ENCODE peak calls at places on chromosomes 6 and 20, in four cellular contexts. X is Peyer's patch, L is neural progenitor cell, B is fibroblast of villous mesenchyme. U is an unnamed sample.

GRCh38 chr6:108665495-108666196 is 104.9 kb downstream of the FOXO3 start:
- DNase-seq in X (no peak), L (no peak), B (no peak), U (no peak)

GRCh38 chr20:59765599-59766177 is 161.3 kb downstream of the PHACTR3 start:
- DNase-seq in L (peak), X (no peak), B (no peak), U (no peak)

GRCh38 chr20:59519707-59520014 is 84.7 kb upstream of the PHACTR3 start:
- DNase-seq in X (no peak), L (no peak), B (no peak), U (no peak)

GRCh38 chr6:39005774-39006173 is 42.8 kb upstream of the GLP1R start:
- DNase-seq in L (no peak), B (no peak), X (no peak), U (no peak)

GRCh38 chr6:7805828-7806227 is 79.9 kb downstream of the BMP6 start:
- DNase-seq in B (no peak), X (no peak), L (no peak), U (no peak)

GRCh38 chr6:25635886-25636317 is 16.1 kb upstream of the SCGN start:
- DNase-seq in L (peak), X (peak), B (no peak), U (no peak)

GRCh38 chr20:57514273-57514751 is 10.6 kb downstream of the CTCFL start:
- DNase-seq in L (peak), B (peak), X (peak), U (peak)

GRCh38 chr6:157928428-157928827 is 53.2 kb upstream of the SYNJ2 start:
- DNase-seq in X (no peak), B (no peak), L (no peak), U (no peak)

GRCh38 chr6:2429460-2429859 is 184.1 kb upstream of the GMDS start:
- DNase-seq in B (peak), X (no peak), L (no peak), U (no peak)

GRCh38 chr20:41018153-41018552 is 10.5 kb upstream of the TOP1 start:
- DNase-seq in X (no peak), B (no peak), L (no peak), U (no peak)

GRCh38 chr6:138525355-138525754 is 26.1 kb upstream of the NHSL1 start:
- DNase-seq in B (no peak), L (no peak), X (no peak), U (no peak)

GRCh38 chr6:30810813-30811329 is 66.5 kb upstream of the IER3 start:
- DNase-seq in L (no peak), B (no peak), X (no peak), U (no peak)

GRCh38 chr6:83609248-83609647 is 96.9 kb downstream of the PRSS35 start:
- DNase-seq in X (no peak), L (no peak), B (no peak), U (no peak)

GRCh38 chr20:32040142-32040953 is 11.7 kb upstream of the HCK start:
- DNase-seq in L (no peak), B (no peak), X (no peak), U (no peak)

GRCh38 chr20:10447028-10447427 is 11.9 kb downstream of the SLX4IP start:
- DNase-seq in L (no peak), X (no peak), B (peak), U (peak)

GRCh38 chr6:41488392-41489129 is 57.6 kb upstream of the FOXP4 start:
- DNase-seq in X (no peak), L (peak), B (peak), U (peak)

GRCh38 chr20:49914310-49915117 is 815 bp downstream of the SPATA2 start:
- DNase-seq in B (no peak), X (no peak), L (peak), U (no peak)

DNA sequence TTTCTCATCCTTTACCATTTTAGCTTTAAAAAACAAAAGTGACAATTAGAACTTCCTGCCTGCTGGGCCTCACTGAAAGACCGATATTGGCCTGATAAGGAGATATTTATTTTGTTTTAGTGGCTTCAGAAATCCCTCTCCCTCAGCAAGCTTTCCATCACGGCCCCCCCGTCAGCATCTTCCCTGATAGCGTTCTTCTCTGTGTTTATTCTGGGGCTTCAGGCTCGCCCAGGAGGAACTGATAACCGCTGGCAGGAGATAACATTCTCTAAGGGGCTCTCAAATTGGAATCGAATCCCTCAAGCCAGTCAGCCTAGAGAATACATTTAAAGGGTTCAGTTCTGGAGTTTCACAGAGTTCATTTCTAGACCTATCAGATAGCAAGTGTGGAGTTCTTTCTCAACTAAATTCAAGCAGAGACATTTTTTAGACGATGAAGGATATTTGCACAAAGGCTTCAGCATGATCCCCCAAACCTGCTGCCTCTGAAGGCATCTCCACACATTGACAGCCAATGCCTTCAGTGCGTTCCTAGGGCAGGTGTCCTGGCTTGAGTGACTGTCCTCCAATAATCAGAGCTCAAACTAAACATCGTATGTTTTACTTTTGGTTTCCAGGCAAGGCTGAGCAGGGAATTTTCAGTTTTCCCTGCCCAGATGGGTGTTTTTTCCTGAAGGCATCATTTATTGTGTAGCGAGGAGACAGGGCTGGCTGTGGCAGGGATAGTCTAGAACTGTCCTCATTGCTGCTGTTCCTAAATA is 17.0 kb downstream of the PRDM1 start:
- DNase-seq in B (no peak), L (no peak), X (no peak), U (no peak)
- H3K4me3 ChIP-seq in B (peak), L (no peak), X (peak), U (peak)

GRCh38 chr20:23752019-23752418 is 1.3 kb upstream of the CST1 start:
- DNase-seq in X (no peak), B (no peak), L (no peak), U (no peak)
- H3K4me3 ChIP-seq in X (no peak), B (no peak), L (no peak), U (no peak)

GRCh38 chr6:12718025-12718424 is 1.5 kb downstream of the PHACTR1 start:
- DNase-seq in L (no peak), X (no peak), B (no peak), U (peak)
- H3K4me3 ChIP-seq in L (no peak), X (no peak), B (no peak), U (no peak)

DNA sequence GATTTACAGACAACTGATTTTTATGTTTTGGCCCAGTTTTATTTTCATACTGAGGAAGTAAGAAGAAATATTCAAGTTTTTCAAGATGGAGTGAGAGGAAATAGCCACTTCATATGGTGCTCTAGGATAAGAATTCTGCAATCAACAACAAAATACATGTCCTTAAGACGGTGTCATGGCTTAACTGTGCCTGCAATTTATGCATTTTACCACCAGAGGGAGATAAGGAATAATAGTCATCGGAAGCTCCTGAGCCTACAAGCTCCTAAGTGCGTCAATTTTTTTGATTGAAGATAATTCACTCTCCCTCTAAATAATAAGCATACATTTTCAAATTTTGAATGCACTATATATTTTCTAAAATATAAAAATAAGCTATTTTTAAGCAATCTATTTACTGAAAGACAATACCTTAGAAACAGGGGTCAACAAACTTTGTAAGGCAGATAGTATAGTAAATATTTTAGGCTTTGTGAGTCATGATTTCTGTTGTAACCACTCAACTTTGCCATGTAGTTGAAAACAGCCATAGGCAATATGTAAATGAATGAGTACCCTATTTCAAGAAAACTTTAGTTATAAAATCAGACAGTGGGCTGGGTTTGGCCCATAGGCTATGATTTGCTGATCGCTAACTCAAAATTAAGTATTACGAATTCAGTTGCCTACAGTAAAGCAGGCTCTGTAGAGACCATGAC is 230.9 kb upstream of the DTNBP1 start:
- DNase-seq in X (no peak), L (peak), B (no peak), U (peak)
- H3K4me3 ChIP-seq in X (no peak), L (no peak), B (no peak), U (no peak)

DNA sequence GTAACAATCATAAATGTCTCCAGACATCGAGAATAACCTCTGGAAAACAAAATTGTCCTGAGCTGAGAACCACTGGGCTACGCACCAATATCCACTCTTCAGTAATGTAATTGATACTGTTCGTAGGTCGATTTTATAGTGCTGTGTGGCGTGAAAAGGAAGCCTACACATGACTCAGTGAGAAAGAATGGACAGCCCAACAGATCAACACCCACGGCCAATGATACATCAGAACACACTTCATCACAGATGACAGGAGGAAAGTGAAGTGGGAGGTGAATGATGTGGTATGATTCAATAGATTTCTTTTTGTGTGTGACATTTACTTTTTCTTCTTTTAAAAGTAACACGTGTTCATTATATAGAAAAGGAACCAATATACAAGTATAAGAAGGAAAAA is 93.5 kb downstream of the RPS12 start:
- DNase-seq in L (no peak), X (no peak), B (peak), U (peak)
- H3K4me3 ChIP-seq in L (no peak), X (no peak), B (no peak), U (no peak)

GRCh38 chr6:19327684-19328083 is 509.5 kb upstream of the ID4 start:
- DNase-seq in L (no peak), X (no peak), B (no peak), U (no peak)

GRCh38 chr6:19322691-19323470 is 514.3 kb upstream of the ID4 start:
- DNase-seq in L (no peak), X (no peak), B (no peak), U (peak)

GRCh38 chr6:19327246-19327645 is 509.9 kb upstream of the ID4 start:
- DNase-seq in L (no peak), X (no peak), B (no peak), U (peak)

GRCh38 chr6:19329078-19329477 is 508.1 kb upstream of the ID4 start:
- DNase-seq in X (no peak), L (no peak), B (no peak), U (no peak)

DNA sequence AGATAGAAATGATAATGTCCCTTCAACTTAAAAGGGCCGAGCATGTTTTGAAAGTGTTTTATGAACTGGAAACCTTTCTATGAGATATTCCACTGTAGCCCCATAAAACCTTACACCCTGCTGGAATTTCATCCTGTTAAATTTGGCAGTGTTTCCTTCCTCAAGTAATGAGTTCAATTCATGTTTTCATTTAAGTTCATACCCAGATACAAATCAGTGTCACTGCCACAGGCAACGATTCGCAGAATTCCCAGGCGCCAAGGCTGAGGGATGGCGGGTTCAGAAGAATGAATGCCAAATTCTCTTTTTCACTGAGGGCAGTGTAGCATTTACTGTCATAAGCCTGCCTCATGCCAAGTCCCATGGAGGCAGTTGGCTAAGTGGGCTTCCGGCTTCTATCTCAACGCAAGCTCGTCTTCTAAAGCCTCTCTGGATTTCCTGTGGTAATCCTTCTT is 511.8 kb upstream of the ID4 start:
- DNase-seq in L (no peak), B (peak), X (no peak), U (no peak)
- H3K4me3 ChIP-seq in L (no peak), B (no peak), X (no peak), U (no peak)

U was measured in fibroblast of pulmonary artery.